ENCODE peak calls at places on chromosomes 5 and 9, in five cellular contexts. S is T-helper 9 cell; E is NCI-H2081; X is stimulated activated CD4-positive, alpha-beta T cell treated with anti-CD3 and anti-CD28 coated beads, Interleukin-1b, Interleukin-23, amount 100 ng/mL, for 48 hours; Y is H7. H is an unnamed sample.

GRCh38 chr5:80343067-80343466 is 23.3 kb downstream of the SPZ1 start:
- DNase-seq in S (no peak), E (no peak), X (no peak), Y (no peak), H (no peak)

GRCh38 chr9:98437458-98438034 is 182.1 kb upstream of the TBC1D2 start:
- DNase-seq in S (no peak), E (no peak), X (no peak), Y (no peak), H (no peak)

GRCh38 chr5:123517479-123517878 is 5.5 kb downstream of the CSNK1G3 start:
- DNase-seq in S (no peak), E (no peak), X (no peak), Y (no peak), H (no peak)

GRCh38 chr9:14347408-14348224 is 33.7 kb upstream of the NFIB start:
- DNase-seq in S (no peak), E (no peak), X (no peak), Y (peak), H (peak)

GRCh38 chr5:72988769-72989168 is 32.9 kb downstream of the FCHO2 start:
- DNase-seq in S (no peak), E (no peak), X (no peak), Y (no peak), H (no peak)

GRCh38 chr5:136364307-136364706 is 1.0 kb downstream of the TRPC7 start:
- DNase-seq in S (no peak), E (no peak), X (no peak), Y (peak), H (no peak)

GRCh38 chr5:32115985-32116384 is 58.1 kb downstream of the GOLPH3 start:
- DNase-seq in S (no peak), E (no peak), X (no peak), Y (peak), H (no peak)

GRCh38 chr5:105807951-105808350 is 1862.8 kb downstream of the EFNA5 start:
- DNase-seq in S (no peak), E (no peak), X (no peak), Y (no peak), H (no peak)

GRCh38 chr5:15938961-15939360 is 240.6 kb downstream of the MARCHF11 start:
- DNase-seq in S (no peak), E (no peak), X (no peak), Y (no peak), H (no peak)

GRCh38 chr5:95966005-95966404 is 4.4 kb upstream of the ELL2 start:
- DNase-seq in S (no peak), E (no peak), X (no peak), Y (no peak), H (no peak)

GRCh38 chr5:93582677-93583524 is at the start of gene NR2F1:
- DNase-seq in S (no peak), E (peak), X (no peak), Y (peak), H (peak)

GRCh38 chr5:50553560-50553984 is 112.5 kb upstream of the EMB start:
- DNase-seq in S (no peak), E (no peak), X (no peak), Y (no peak), H (no peak)

GRCh38 chr5:139657363-139658321 is 9.5 kb downstream of the CXXC5 start:
- DNase-seq in S (no peak), E (no peak), X (no peak), Y (no peak), H (no peak)

GRCh38 chr5:62256161-62257017 is 49.6 kb upstream of the KIF2A start:
- DNase-seq in S (no peak), E (no peak), X (no peak), Y (no peak), H (no peak)

GRCh38 chr9:128568470-128569083 is 16.2 kb downstream of the SPTAN1 start:
- DNase-seq in S (no peak), E (no peak), X (no peak), Y (no peak), H (no peak)

GRCh38 chr5:142611154-142611553 is 74.7 kb downstream of the FGF1 start:
- DNase-seq in S (peak), E (peak), X (peak), Y (peak), H (peak)

GRCh38 chr5:155046591-155046990 is 33.0 kb downstream of the KIF4B start:
- DNase-seq in S (no peak), E (no peak), X (no peak), Y (no peak), H (peak)

GRCh38 chr9:105269593-105269992 is 25.1 kb downstream of the SLC44A1 start:
- DNase-seq in S (no peak), E (no peak), X (no peak), Y (no peak), H (no peak)

GRCh38 chr5:59036274-59036961 is 453.5 kb downstream of the RAB3C start:
- DNase-seq in S (peak), E (no peak), X (peak), Y (no peak), H (no peak)

GRCh38 chr5:95053253-95053652 is 231.6 kb downstream of the MCTP1 start:
- DNase-seq in S (no peak), E (no peak), X (no peak), Y (no peak), H (no peak)

GRCh38 chr9:113708821-113709713 is 167.0 kb upstream of the ZNF618 start:
- DNase-seq in S (no peak), E (no peak), X (no peak), Y (no peak), H (peak)

GRCh38 chr9:89880721-89881120 is 275.9 kb downstream of the GADD45G start:
- DNase-seq in S (no peak), E (no peak), X (no peak), Y (no peak), H (peak)

GRCh38 chr5:2506603-2507002 is 244.9 kb downstream of the IRX2 start:
- DNase-seq in S (no peak), E (no peak), X (no peak), Y (no peak), H (no peak)

GRCh38 chr5:78626009-78626571 is 22.5 kb downstream of the LHFPL2 start:
- DNase-seq in S (no peak), E (no peak), X (no peak), Y (no peak), H (peak)

GRCh38 chr5:148573374-148573773 is 81.0 kb downstream of the HTR4 start:
- DNase-seq in S (no peak), E (no peak), X (no peak), Y (no peak), H (no peak)

GRCh38 chr9:129889936-129890717 is 54.9 kb downstream of the USP20 start:
- DNase-seq in S (peak), E (no peak), X (peak), Y (peak), H (peak)

GRCh38 chr5:177123789-177124485 is 9.6 kb upstream of the NSD1 start:
- DNase-seq in S (no peak), E (no peak), X (no peak), Y (no peak), H (no peak)

GRCh38 chr9:93061791-93062299 is 3.3 kb downstream of the SUSD3 start:
- DNase-seq in S (no peak), E (no peak), X (no peak), Y (peak), H (peak)

GRCh38 chr9:103319979-103320378 is 324.8 kb downstream of the CYLC2 start:
- DNase-seq in S (no peak), E (no peak), X (no peak), Y (peak), H (no peak)

GRCh38 chr9:17402309-17402708 is 176.6 kb upstream of the SH3GL2 start:
- DNase-seq in S (no peak), E (peak), X (no peak), Y (no peak), H (no peak)

GRCh38 chr9:137694962-137695875 is 76.4 kb downstream of the EHMT1 start:
- DNase-seq in S (no peak), E (no peak), X (no peak), Y (peak), H (peak)